ENCODE peak calls at places on chromosomes 12 and 14, in six cellular contexts. Y, G, S, D, P and O are unnamed samples.

GRCh38 chr14:103561381-103562134 is 899 bp downstream of the BAG5 start:
- DNase-seq in Y (peak; percentile 61), P (no peak), S (peak; percentile 67), D (peak; percentile 67), G (no peak), O (no peak)

GRCh38 chr14:71206766-71207371 is 299.6 kb downstream of the PCNX1 start:
- DNase-seq in S (peak; percentile 68), D (no peak), P (peak; percentile 27), G (no peak), Y (no peak), O (no peak)

GRCh38 chr12:87428701-87429277 is 600.4 kb downstream of the C12orf50 start:
- DNase-seq in G (no peak), P (no peak), Y (no peak), S (peak; percentile 37), D (no peak), O (no peak)

GRCh38 chr12:77049767-77050353 is 15.5 kb downstream of the E2F7 start:
- DNase-seq in Y (peak; percentile 72), D (peak; percentile 31), S (peak; percentile 65), P (peak; percentile 78), G (no peak), O (peak; percentile 62)

GRCh38 chr14:56273949-56274348 is 155.7 kb downstream of the PELI2 start:
- DNase-seq in P (no peak), Y (no peak), G (no peak), D (no peak), S (no peak), O (no peak)

GRCh38 chr14:89282191-89282590 is 134.8 kb downstream of the FOXN3 start:
- DNase-seq in G (no peak), Y (no peak), S (no peak), D (no peak), P (no peak), O (no peak)

GRCh38 chr12:50764116-50764860 is 387 bp downstream of the ATF1 start:
- DNase-seq in S (no peak), D (peak; percentile 84), Y (peak; percentile 63), P (peak; percentile 63), G (peak; percentile 58), O (peak; percentile 76)

GRCh38 chr12:6791931-6792520 is 2.7 kb downstream of the CD4 start:
- DNase-seq in P (no peak), G (no peak), Y (no peak), D (no peak), S (no peak), O (no peak)

GRCh38 chr12:106179086-106179485 is 40.3 kb upstream of the NUAK1 start:
- DNase-seq in P (no peak), G (no peak), D (no peak), Y (no peak), S (no peak), O (no peak)

GRCh38 chr14:39033371-39033770 is 69.7 kb downstream of the SEC23A start:
- DNase-seq in P (no peak), S (no peak), D (no peak), Y (no peak), G (no peak), O (no peak)

GRCh38 chr14:24312736-24313507 is 1.6 kb downstream of the LTB4R start:
- DNase-seq in Y (no peak), S (no peak), D (peak; percentile 72), G (no peak), P (no peak), O (no peak)

GRCh38 chr12:110966081-110966760 is 45.8 kb upstream of the MYL2 start:
- DNase-seq in D (no peak), S (no peak), P (no peak), G (no peak), Y (no peak), O (no peak)

GRCh38 chr14:104181761-104182530 is 43.6 kb downstream of the KIF26A start:
- DNase-seq in Y (no peak), P (no peak), G (no peak), D (no peak), S (peak; percentile 70), O (no peak)